ENCODE peak calls at places on chromosome 20, in eight cellular contexts. B, C, W, E, G, J, P and F are unnamed samples.

GRCh38 chr20:44582321-44583025 is at the start of gene PKIG:
- DNase-seq in P (no peak), G (peak), J (peak), C (peak), E (no peak), W (no peak), B (peak), F (peak)

GRCh38 chr20:4453369-4453768 is 268.3 kb upstream of the PRND start:
- DNase-seq in C (no peak), E (no peak), J (no peak), P (no peak), G (no peak), B (peak), W (no peak), F (no peak)

GRCh38 chr20:59625214-59625922 is 21.0 kb downstream of the PHACTR3 start:
- DNase-seq in W (no peak), E (no peak), C (no peak), P (no peak), B (no peak), G (no peak), J (no peak), F (no peak)

GRCh38 chr20:63435552-63435951 is 36.9 kb downstream of the KCNQ2 start:
- DNase-seq in E (no peak), W (no peak), P (no peak), B (no peak), C (no peak), J (no peak), G (no peak), F (no peak)

GRCh38 chr20:62860924-62861691 is 514 bp downstream of the TCFL5 start:
- DNase-seq in C (no peak), W (no peak), B (no peak), G (no peak), E (no peak), P (no peak), J (no peak), F (peak)

GRCh38 chr20:59752101-59752586 is 147.8 kb downstream of the PHACTR3 start:
- DNase-seq in W (peak), J (no peak), P (no peak), G (no peak), B (no peak), E (peak), C (no peak), F (no peak)

GRCh38 chr20:1887321-1887720 is 7.9 kb upstream of the SIRPA start:
- DNase-seq in P (peak), W (no peak), E (no peak), G (no peak), J (peak), B (no peak), C (no peak), F (no peak)

GRCh38 chr20:18613553-18613952 is 25.7 kb downstream of the DTD1 start:
- DNase-seq in P (no peak), W (no peak), G (peak), B (peak), J (no peak), E (no peak), C (no peak), F (peak)

GRCh38 chr20:12113468-12114371 is 196.0 kb downstream of the BTBD3 start:
- DNase-seq in W (no peak), G (peak), B (peak), E (no peak), J (no peak), P (peak), C (peak), F (no peak)

GRCh38 chr20:2331092-2331491 is 35.3 kb downstream of the TGM3 start:
- DNase-seq in E (no peak), B (no peak), J (no peak), W (no peak), C (no peak), G (no peak), P (no peak), F (no peak)

GRCh38 chr20:13174402-13174801 is 46.7 kb upstream of the ISM1 start:
- DNase-seq in C (no peak), E (no peak), B (no peak), J (no peak), P (no peak), W (no peak), G (no peak), F (no peak)

GRCh38 chr20:4195499-4195898 is 180.1 kb upstream of the RNF24 start:
- DNase-seq in C (no peak), W (no peak), B (peak), P (no peak), J (no peak), G (peak), E (no peak), F (peak)

GRCh38 chr20:22312744-22313346 is 271.5 kb downstream of the FOXA2 start:
- DNase-seq in G (peak), E (no peak), B (peak), J (no peak), C (no peak), P (no peak), W (no peak), F (peak)

GRCh38 chr20:701401-702129 is 26.0 kb upstream of the SCRT2 start:
- DNase-seq in B (no peak), W (no peak), E (no peak), P (no peak), C (no peak), G (no peak), J (no peak), F (no peak)

GRCh38 chr20:19817017-19817416 is 59.0 kb downstream of the RIN2 start:
- DNase-seq in W (no peak), C (peak), J (no peak), G (peak), B (peak), P (no peak), E (no peak), F (peak)

GRCh38 chr20:8205996-8206395 is 73.9 kb downstream of the PLCB1 start:
- DNase-seq in J (no peak), E (no peak), C (no peak), W (no peak), B (no peak), P (no peak), G (no peak), F (no peak)

GRCh38 chr20:33669873-33670640 is 3.3 kb downstream of the ACTL10 start:
- DNase-seq in C (no peak), B (no peak), E (no peak), P (no peak), W (peak), G (no peak), J (no peak), F (no peak)

GRCh38 chr20:44489931-44490330 is 14.3 kb downstream of the TTPAL start:
- DNase-seq in P (no peak), J (no peak), B (no peak), G (no peak), W (no peak), E (no peak), C (no peak), F (no peak)

GRCh38 chr20:13022401-13023170 is 13.8 kb downstream of the SPTLC3 start:
- DNase-seq in E (no peak), G (peak), C (peak), P (no peak), J (no peak), B (peak), W (no peak), F (peak)

GRCh38 chr20:5844063-5844681 is 94.0 kb downstream of the SHLD1 start:
- DNase-seq in B (peak), G (peak), C (peak), E (no peak), W (no peak), J (no peak), P (no peak), F (peak)

GRCh38 chr20:52494244-52494643 is 302.7 kb upstream of the ZFP64 start:
- DNase-seq in J (peak), P (no peak), C (peak), E (no peak), B (peak), W (no peak), G (peak), F (peak)

GRCh38 chr20:47487175-47487917 is 14.3 kb upstream of the NCOA3 start:
- DNase-seq in P (no peak), B (no peak), E (no peak), G (peak), C (no peak), W (no peak), J (no peak), F (no peak)

GRCh38 chr20:63618291-63618980 is 8.5 kb downstream of the GMEB2 start:
- DNase-seq in E (no peak), J (no peak), P (no peak), B (no peak), C (no peak), W (no peak), G (no peak), F (no peak)

GRCh38 chr20:41183831-41184230 is 46.5 kb downstream of the PLCG1 start:
- DNase-seq in W (no peak), G (no peak), E (no peak), J (no peak), C (no peak), P (peak), B (no peak), F (no peak)

GRCh38 chr20:48928832-48929725 is 7.6 kb downstream of the ARFGEF2 start:
- DNase-seq in W (no peak), P (no peak), B (no peak), C (peak), E (no peak), G (peak), J (no peak), F (no peak)

GRCh38 chr20:2005831-2006426 is 12.1 kb upstream of the PDYN start:
- DNase-seq in E (peak), C (peak), J (peak), P (peak), G (peak), W (peak), B (peak), F (peak)

GRCh38 chr20:48921883-48922867 is 664 bp downstream of the ARFGEF2 start:
- DNase-seq in G (peak), C (peak), J (peak), E (peak), P (no peak), W (peak), B (peak), F (peak)

GRCh38 chr20:768426-768978 is at the start of gene SLC52A3:
- DNase-seq in W (peak), C (no peak), J (no peak), G (no peak), B (no peak), P (peak), E (peak), F (peak)

GRCh38 chr20:8534368-8534767 is 402.3 kb downstream of the PLCB1 start:
- DNase-seq in B (no peak), W (no peak), E (no peak), G (no peak), J (no peak), P (no peak), C (no peak), F (no peak)

GRCh38 chr20:36214684-36215256 is 21.5 kb upstream of the AAR2 start:
- DNase-seq in P (no peak), E (no peak), J (no peak), G (peak), B (peak), C (no peak), W (no peak), F (peak)

GRCh38 chr20:43190332-43190953 is 737 bp upstream of the PTPRT start:
- DNase-seq in J (no peak), P (no peak), G (no peak), E (no peak), B (no peak), W (no peak), C (no peak), F (no peak)
- H3K4me3 ChIP-seq in J (no peak), P (peak), G (no peak), E (no peak), B (no peak), W (no peak), C (no peak), F (no peak)

GRCh38 chr20:58461899-58462298 is 53.3 kb downstream of the APCDD1L start:
- DNase-seq in B (no peak), E (no peak), P (no peak), G (no peak), W (no peak), J (no peak), C (peak), F (peak)

GRCh38 chr20:58461104-58461503 is 54.1 kb downstream of the APCDD1L start:
- DNase-seq in P (no peak), E (no peak), W (no peak), G (no peak), C (no peak), J (no peak), B (no peak), F (no peak)

GRCh38 chr20:58459058-58459743 is 56.0 kb downstream of the APCDD1L start:
- DNase-seq in W (no peak), P (no peak), G (no peak), J (no peak), E (no peak), C (no peak), B (no peak), F (no peak)

GRCh38 chr20:58457083-58457680 is 58.0 kb downstream of the APCDD1L start:
- DNase-seq in W (no peak), C (peak), J (no peak), P (no peak), B (peak), E (no peak), G (peak), F (peak)

DNA sequence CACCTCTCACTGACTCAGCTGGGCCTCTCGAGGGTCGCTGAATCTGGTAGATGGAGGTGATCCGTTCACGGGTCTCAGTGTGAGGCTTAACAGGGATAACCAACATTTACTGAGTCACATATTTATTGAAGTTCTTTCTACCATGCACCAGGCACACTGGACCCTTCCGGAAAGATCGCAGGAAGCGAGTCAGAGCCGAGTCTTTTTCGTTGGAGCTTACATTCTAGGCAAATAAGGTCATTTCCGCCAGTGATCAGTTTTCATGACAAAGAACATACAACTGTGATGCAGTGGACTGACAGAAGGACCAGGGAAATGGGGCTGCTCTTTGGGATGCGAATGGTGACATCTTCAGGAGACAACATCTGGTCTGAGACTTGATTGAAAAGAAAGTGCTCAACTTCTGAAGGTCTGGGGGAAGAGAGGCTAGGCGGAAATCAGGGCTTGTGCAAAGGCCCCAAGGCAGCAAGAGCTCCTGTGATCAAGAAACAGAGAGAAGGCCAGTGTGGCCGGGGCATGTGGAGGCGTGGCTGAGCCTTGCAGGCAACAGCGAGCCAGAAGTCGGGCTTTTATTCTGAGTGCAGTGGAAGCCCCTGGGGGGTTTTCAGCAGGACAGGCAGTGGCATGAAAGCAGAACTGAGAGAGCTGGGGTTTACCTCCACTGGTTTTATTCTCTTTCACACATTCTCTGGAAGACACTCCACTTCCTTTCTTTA is 56.7 kb downstream of the APCDD1L start:
- DNase-seq in G (peak), W (no peak), C (peak), J (no peak), P (no peak), E (no peak), B (peak), F (peak)
- TF ChIP-seq CTCF in G (no peak), W (no peak), C (no peak), J (no peak), P (no peak), E (no peak), B (no peak), F (no peak)

GRCh38 chr20:31710423-31711250 is 12.0 kb downstream of the BCL2L1 start:
- DNase-seq in W (peak), B (no peak), G (no peak), E (peak), C (no peak), J (peak), P (peak), F (peak)

GRCh38 chr20:31713312-31714049 is 9.2 kb downstream of the BCL2L1 start:
- DNase-seq in W (peak), E (peak), P (peak), C (peak), G (peak), B (peak), J (peak), F (peak)

GRCh38 chr20:31711416-31712111 is 11.1 kb downstream of the BCL2L1 start:
- DNase-seq in J (no peak), B (no peak), C (no peak), W (no peak), G (no peak), E (no peak), P (no peak), F (no peak)

GRCh38 chr20:31712112-31712553 is 10.5 kb downstream of the BCL2L1 start:
- DNase-seq in W (no peak), G (peak), E (no peak), C (no peak), P (peak), J (no peak), B (no peak), F (no peak)

GRCh38 chr20:31712564-31713311 is 9.9 kb downstream of the BCL2L1 start:
- DNase-seq in W (peak), G (peak), J (peak), E (peak), P (peak), B (peak), C (peak), F (peak)
- H3K4me3 ChIP-seq in W (peak), G (no peak), J (peak), E (no peak), P (peak), B (peak), C (peak), F (no peak)

GRCh38 chr20:51036226-51036625 is 13.3 kb upstream of the KCNG1 start:
- DNase-seq in C (no peak), W (no peak), P (no peak), B (no peak), G (peak), J (no peak), E (no peak), F (no peak)
- TF ChIP-seq CTCF in C (no peak), W (no peak), P (no peak), B (no peak), G (no peak), J (no peak), E (no peak), F (no peak)

GRCh38 chr20:51446230-51446629 is 96.3 kb downstream of the NFATC2 start:
- DNase-seq in P (no peak), W (no peak), E (no peak), C (no peak), J (no peak), B (no peak), G (no peak), F (no peak)

GRCh38 chr20:51444472-51444871 is 98.0 kb downstream of the NFATC2 start:
- DNase-seq in P (no peak), J (no peak), G (no peak), C (no peak), B (peak), W (no peak), E (no peak), F (no peak)

GRCh38 chr20:51445591-51445990 is 96.9 kb downstream of the NFATC2 start:
- DNase-seq in W (no peak), C (no peak), B (no peak), G (no peak), P (no peak), E (no peak), J (no peak), F (no peak)

GRCh38 chr20:51446656-51447055 is 95.9 kb downstream of the NFATC2 start:
- DNase-seq in C (peak), W (no peak), B (peak), E (peak), J (peak), P (no peak), G (peak), F (peak)

GRCh38 chr20:51444922-51445438 is 97.5 kb downstream of the NFATC2 start:
- DNase-seq in E (no peak), C (no peak), W (no peak), P (no peak), B (no peak), J (no peak), G (no peak), F (no peak)
- H3K4me3 ChIP-seq in E (no peak), C (no peak), W (no peak), P (no peak), B (no peak), J (no peak), G (no peak), F (no peak)

GRCh38 chr20:37901667-37902503 is 1.0 kb upstream of the VSTM2L start:
- DNase-seq in G (peak), E (peak), C (peak), J (no peak), P (peak), B (peak), W (no peak), F (peak)
- TF ChIP-seq CTCF in G (peak), E (no peak), C (peak), J (peak), P (no peak), B (peak), W (no peak), F (peak)

DNA sequence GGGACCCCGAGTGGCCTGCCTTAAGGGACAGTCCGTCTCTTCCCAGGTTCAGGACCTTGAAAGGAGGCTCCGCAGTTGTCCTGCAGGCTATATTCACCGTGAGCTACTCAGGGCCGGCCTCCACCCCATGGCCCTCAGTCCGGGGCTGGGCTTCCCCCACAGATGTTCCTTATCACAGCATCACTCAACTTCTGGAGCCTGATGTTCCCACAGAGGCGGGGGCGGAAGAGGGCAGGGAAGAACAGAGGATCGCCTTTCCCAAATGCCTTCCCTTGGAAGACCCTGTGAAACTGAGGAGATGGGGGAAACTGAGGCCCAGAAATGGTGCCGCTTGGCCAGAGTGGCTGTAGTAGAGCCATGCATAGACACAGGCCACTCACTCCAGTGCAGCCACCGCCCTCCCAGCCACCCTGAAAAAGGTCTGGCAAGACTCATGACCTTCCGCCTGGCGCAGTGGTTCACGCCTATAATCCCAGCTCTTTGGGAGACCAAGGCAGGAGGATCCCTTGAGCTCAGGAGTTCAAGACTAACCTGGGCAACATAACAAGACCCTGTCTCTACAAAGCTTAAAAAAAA is 4.3 kb upstream of the COX4I2 start:
- DNase-seq in B (no peak), E (peak), J (no peak), P (no peak), C (no peak), W (peak), G (no peak), F (no peak)
- H3K4me3 ChIP-seq in B (no peak), E (no peak), J (no peak), P (no peak), C (no peak), W (no peak), G (no peak), F (no peak)